ENCODE peak calls at places on chromosomes 11 and 22, in seven cellular contexts. F is uterus, M is fibroblast of mammary gland, X is keratinocyte, D is GM13976, K is PC-9, Y is epithelial cell of esophagus. I is an unnamed sample.

GRCh38 chr11:105144887-105145286 is 5.3 kb upstream of the CARD18 start:
- DNase-seq in F (no peak), M (peak), X (no peak), D (no peak), K (no peak), Y (peak), I (no peak)

GRCh38 chr22:47168441-47168840 is 406.0 kb downstream of the TBC1D22A start:
- DNase-seq in F (peak), M (no peak), X (no peak), D (no peak), K (no peak), Y (no peak), I (no peak)

GRCh38 chr11:110763249-110764011 is 51.2 kb upstream of the ARHGAP20 start:
- DNase-seq in F (peak), M (peak), X (no peak), D (no peak), K (no peak), Y (no peak), I (no peak)

GRCh38 chr11:12744831-12745502 is 70.7 kb downstream of the TEAD1 start:
- DNase-seq in F (no peak), M (no peak), X (no peak), D (no peak), K (no peak), Y (no peak), I (no peak)

GRCh38 chr11:66068154-66068821 is 1.8 kb upstream of the PACS1 start:
- DNase-seq in F (peak), M (peak), X (no peak), D (peak), K (peak), Y (peak), I (peak)

GRCh38 chr11:111427471-111427912 is 48.4 kb upstream of the POU2AF1 start:
- DNase-seq in F (no peak), M (no peak), X (no peak), D (no peak), K (peak), Y (peak), I (no peak)

GRCh38 chr11:2395211-2395730 is 5.3 kb upstream of the TSSC4 start:
- DNase-seq in F (no peak), M (no peak), X (no peak), D (no peak), K (no peak), Y (no peak), I (no peak)

GRCh38 chr11:78310500-78310909 is 107.1 kb downstream of the GAB2 start:
- DNase-seq in F (peak), M (peak), X (no peak), D (peak), K (no peak), Y (no peak), I (peak)

GRCh38 chr11:86064236-86064803 is 4.6 kb downstream of the PICALM start:
- DNase-seq in F (no peak), M (peak), X (no peak), D (no peak), K (no peak), Y (peak), I (no peak)

GRCh38 chr11:68150029-68150428 is 28.8 kb upstream of the CHKA start:
- DNase-seq in F (no peak), M (peak), X (peak), D (no peak), K (peak), Y (peak), I (no peak)

GRCh38 chr22:47386812-47387510 is 624.5 kb downstream of the TBC1D22A start:
- DNase-seq in F (no peak), M (no peak), X (no peak), D (no peak), K (no peak), Y (no peak), I (no peak)

GRCh38 chr11:112697371-112697770 is 263.8 kb upstream of the NCAM1 start:
- DNase-seq in F (no peak), M (no peak), X (no peak), D (no peak), K (no peak), Y (peak), I (no peak)

GRCh38 chr11:121844016-121844415 is 272.0 kb downstream of the BLID start:
- DNase-seq in F (no peak), M (no peak), X (no peak), D (no peak), K (no peak), Y (no peak), I (no peak)

GRCh38 chr11:89381094-89381493 is 110.1 kb downstream of the NOX4 start:
- DNase-seq in F (no peak), M (peak), X (peak), D (no peak), K (peak), Y (peak), I (no peak)

GRCh38 chr11:16839821-16840220 is 101.4 kb downstream of the C11orf58 start:
- DNase-seq in F (no peak), M (no peak), X (no peak), D (no peak), K (no peak), Y (peak), I (no peak)

GRCh38 chr22:24953294-24954113 is 988 bp downstream of the KIAA1671 start:
- DNase-seq in F (no peak), M (no peak), X (no peak), D (no peak), K (no peak), Y (no peak), I (peak)

GRCh38 chr11:7551571-7551970 is 37.8 kb downstream of the PPFIBP2 start:
- DNase-seq in F (no peak), M (peak), X (no peak), D (no peak), K (no peak), Y (peak), I (no peak)

GRCh38 chr11:59754859-59755700 is at the start of gene STX3:
- DNase-seq in F (peak), M (peak), X (no peak), D (peak), K (peak), Y (peak), I (peak)

GRCh38 chr11:35040221-35040942 is 98.6 kb upstream of the CD44 start:
- DNase-seq in F (no peak), M (peak), X (peak), D (peak), K (peak), Y (peak), I (peak)

GRCh38 chr11:120912504-120912903 is 111.4 kb upstream of the TBCEL start:
- DNase-seq in F (no peak), M (peak), X (no peak), D (peak), K (no peak), Y (peak), I (no peak)

GRCh38 chr11:43507171-43507570 is 148.5 kb downstream of the TTC17 start:
- DNase-seq in F (no peak), M (no peak), X (no peak), D (no peak), K (no peak), Y (no peak), I (no peak)

GRCh38 chr11:43505171-43505570 is 146.5 kb downstream of the TTC17 start:
- DNase-seq in F (no peak), M (no peak), X (no peak), D (no peak), K (no peak), Y (no peak), I (no peak)

GRCh38 chr11:43508511-43508918 is 149.8 kb downstream of the TTC17 start:
- DNase-seq in F (no peak), M (peak), X (no peak), D (no peak), K (no peak), Y (peak), I (no peak)

GRCh38 chr11:43504316-43504950 is 145.7 kb downstream of the TTC17 start:
- DNase-seq in F (no peak), M (peak), X (no peak), D (peak), K (peak), Y (peak), I (no peak)

DNA sequence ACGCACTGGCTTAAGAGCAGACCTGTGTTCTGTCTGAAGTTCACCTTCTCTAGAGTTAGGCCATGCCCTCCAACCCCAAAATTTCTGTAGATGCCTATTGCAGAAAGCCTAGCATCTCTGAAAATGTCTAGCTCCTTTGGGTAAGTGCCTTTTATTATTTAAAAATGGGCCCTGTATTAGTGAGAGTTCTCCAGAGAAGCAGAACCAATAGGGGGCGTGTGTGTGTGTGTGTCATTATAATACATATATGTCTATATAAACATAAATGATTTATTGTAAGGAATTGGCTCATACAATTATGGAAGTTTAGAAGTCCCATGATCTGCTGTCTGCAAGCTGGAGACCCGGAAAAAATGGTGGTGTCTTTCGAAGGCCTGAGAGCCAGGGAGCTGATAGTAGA is 144.7 kb downstream of the TTC17 start:
- DNase-seq in F (no peak), M (no peak), X (no peak), D (no peak), K (no peak), Y (peak), I (no peak)
- TF ChIP-seq CTCF in F (no peak), M (no peak), X (peak), D (no peak), K (no peak), Y (no peak), I (no peak)

DNA sequence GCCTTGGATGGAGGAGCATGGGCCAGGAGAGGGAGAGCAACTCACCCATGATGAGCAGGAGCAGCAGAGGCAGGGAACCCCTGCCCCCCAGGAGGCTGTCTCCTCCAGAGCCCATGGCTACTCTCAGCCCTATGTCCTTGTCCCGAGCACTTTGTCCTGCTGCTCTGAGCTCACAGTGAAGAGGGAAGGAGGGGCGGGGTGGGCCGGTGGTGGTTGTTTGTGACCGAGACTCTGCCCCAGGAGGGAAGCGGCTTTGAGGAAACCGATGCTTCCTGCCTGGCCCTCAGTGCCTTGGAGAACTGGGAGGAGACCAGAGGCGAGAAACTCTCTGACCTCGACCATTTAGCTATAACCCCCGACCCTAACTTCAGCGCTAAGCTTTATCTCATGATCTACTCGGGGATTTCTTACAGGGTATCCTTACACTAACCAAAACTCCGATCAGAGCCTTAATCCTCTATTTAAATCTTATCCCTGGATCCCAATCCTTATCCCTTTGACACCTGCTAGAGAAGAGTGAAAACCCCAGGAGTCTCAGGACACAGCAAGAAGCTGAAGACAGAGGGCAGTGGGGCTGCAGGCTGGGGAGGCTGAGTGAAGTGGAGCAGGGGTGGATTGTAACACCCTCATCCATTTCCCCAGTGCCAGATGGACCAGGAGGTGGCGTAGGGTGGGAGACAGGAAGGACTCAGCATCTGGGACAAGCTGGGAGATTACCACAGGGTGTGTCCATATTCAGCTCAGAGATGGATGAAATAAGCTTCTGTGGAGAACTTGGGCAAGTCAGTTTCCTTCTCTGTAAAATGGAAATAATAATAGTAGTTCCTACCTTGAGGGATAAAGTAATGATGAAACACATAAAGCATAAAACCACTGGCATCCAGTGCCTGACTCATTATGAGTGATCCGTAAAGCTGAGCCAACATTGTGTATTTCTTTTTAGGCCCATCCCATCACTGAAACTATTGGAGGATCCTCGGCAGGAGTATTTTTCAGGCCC is at the start of gene ROBO4:
- DNase-seq in F (peak), M (peak), X (peak), D (no peak), K (no peak), Y (peak), I (no peak)
- TF ChIP-seq CTCF in F (no peak), M (peak), X (peak), D (no peak), K (no peak), Y (peak), I (no peak)

DNA sequence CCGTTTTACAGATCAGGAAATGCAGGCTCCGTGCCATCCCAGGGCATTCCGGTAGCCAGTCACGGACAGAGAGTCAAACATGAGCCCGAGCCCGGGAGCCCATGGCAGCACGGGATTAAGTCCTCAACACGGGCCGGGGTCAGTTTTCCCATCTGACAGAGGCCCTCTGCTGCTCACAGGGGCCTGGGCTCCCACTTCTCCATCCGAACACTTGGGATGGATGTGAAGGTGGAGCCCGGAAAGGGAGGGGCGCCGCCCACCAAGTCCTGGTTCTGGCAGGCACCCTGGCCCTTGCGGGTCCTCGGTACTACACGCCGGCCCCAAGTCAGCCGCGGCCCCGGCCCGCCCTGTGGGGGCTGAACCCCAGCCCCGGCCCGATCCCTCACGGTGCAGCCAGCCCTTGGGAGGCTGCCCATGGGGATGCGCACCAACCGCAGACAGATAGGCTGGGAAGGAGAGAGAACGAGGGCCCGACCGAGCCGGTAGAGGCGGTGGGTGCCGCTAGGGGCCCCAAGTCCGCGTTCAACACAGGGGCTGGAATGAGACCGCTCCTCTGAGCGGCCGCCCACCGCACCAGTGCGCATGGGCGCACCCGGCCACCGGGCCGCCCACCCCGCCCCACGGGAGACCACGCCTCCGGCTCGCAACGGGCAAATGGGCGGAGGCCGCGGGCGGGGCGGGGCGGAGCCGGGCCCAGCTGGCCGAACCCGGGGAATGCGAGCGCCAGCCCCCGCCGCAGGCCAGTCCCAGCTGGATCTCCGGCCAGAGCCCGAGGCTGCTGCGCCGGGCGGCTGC is at the start of gene CAPN5:
- DNase-seq in F (peak), M (peak), X (peak), D (peak), K (peak), Y (peak), I (peak)
- TF ChIP-seq CTCF in F (peak), M (peak), X (peak), D (no peak), K (peak), Y (no peak), I (no peak)

GRCh38 chr11:98056945-98057344 is 963.8 kb upstream of the CNTN5 start:
- DNase-seq in F (no peak), M (no peak), X (no peak), D (no peak), K (no peak), Y (no peak), I (no peak)
- TF ChIP-seq CTCF in F (no peak), M (no peak), X (no peak), D (no peak), K (no peak), Y (no peak), I (no peak)

GRCh38 chr11:130122141-130122575 is 37.4 kb upstream of the ST14 start:
- DNase-seq in F (no peak), M (no peak), X (no peak), D (no peak), K (no peak), Y (peak), I (no peak)

GRCh38 chr11:130123414-130124040 is 36.1 kb upstream of the ST14 start:
- DNase-seq in F (no peak), M (no peak), X (no peak), D (no peak), K (no peak), Y (no peak), I (no peak)

GRCh38 chr11:130125638-130126037 is 33.9 kb upstream of the ST14 start:
- DNase-seq in F (no peak), M (no peak), X (no peak), D (no peak), K (no peak), Y (peak), I (no peak)

GRCh38 chr11:130121430-130121978 is 38.1 kb upstream of the ST14 start:
- DNase-seq in F (no peak), M (peak), X (no peak), D (no peak), K (no peak), Y (peak), I (no peak)

DNA sequence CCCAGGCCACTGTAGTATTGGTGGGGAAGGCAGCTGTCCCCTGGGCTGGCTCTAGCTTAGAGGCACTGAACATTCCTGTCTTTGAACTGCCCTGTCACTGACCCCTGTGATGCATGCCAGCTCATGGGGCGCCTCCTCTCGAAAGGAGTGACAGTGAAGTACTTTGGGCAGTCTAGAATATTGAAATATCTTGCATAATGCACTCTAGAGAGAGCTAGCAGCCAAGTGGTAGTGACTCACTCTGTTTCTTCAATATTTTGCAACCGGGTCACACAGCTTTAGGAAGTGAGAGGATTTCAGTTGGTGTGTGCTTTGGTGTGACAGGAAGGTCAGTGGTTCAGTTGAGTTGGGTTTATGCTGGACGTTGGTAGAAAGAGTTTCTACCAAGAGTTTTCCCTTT is 35.5 kb upstream of the ST14 start:
- DNase-seq in F (peak), M (peak), X (no peak), D (no peak), K (peak), Y (peak), I (no peak)
- TF ChIP-seq CTCF in F (no peak), M (no peak), X (no peak), D (no peak), K (no peak), Y (peak), I (no peak)

I was measured in B cell.